ENCODE peak calls at places on chromosome 15, in four cellular contexts. M is CD8-positive, alpha-beta memory T cell; G is RWPE1; P is breast epithelium. E is an unnamed sample.

GRCh38 chr15:52652984-52653383 is 26.2 kb downstream of the ATOSA start:
- DNase-seq in P (no peak), M (no peak), G (no peak), E (no peak)

GRCh38 chr15:52658955-52659354 is 20.2 kb downstream of the ATOSA start:
- DNase-seq in G (no peak), M (peak; percentile 23), P (no peak), E (no peak)

GRCh38 chr15:69951511-69952209 is 146.1 kb downstream of the TLE3 start:
- DNase-seq in P (no peak), G (peak; percentile 20), M (no peak), E (no peak)

GRCh38 chr15:98779463-98780071 is 131.2 kb downstream of the IGF1R start:
- DNase-seq in M (peak; percentile 45), P (peak; percentile 83), G (peak; percentile 74), E (peak; percentile 67)

GRCh38 chr15:35705030-35705884 is 159.3 kb upstream of the DPH6 start:
- DNase-seq in G (no peak), P (no peak), M (no peak), E (no peak)

GRCh38 chr15:49163678-49164077 is 6.4 kb upstream of the GALK2 start:
- DNase-seq in M (no peak), P (no peak), G (peak; percentile 43), E (no peak)

GRCh38 chr15:41735033-41735432 is 39.3 kb upstream of the MAPKBP1 start:
- DNase-seq in P (no peak), M (no peak), G (no peak), E (no peak)

GRCh38 chr15:93308026-93308670 is 219.1 kb upstream of the RGMA start:
- DNase-seq in P (no peak), M (no peak), G (no peak), E (no peak)

GRCh38 chr15:40909662-40910625 is 15.7 kb downstream of the VPS18 start:
- DNase-seq in G (no peak), P (no peak), M (no peak), E (no peak)

GRCh38 chr15:33584797-33585196 is 274.0 kb downstream of the RYR3 start:
- DNase-seq in M (no peak), G (peak; percentile 71), P (no peak), E (no peak)

GRCh38 chr15:85879334-85880163 is 84.8 kb upstream of the KLHL25 start:
- DNase-seq in M (no peak), G (no peak), P (no peak), E (no peak)

GRCh38 chr15:37100109-37100873 is at the start of gene MEIS2:
- DNase-seq in G (peak; percentile 87), P (peak; percentile 84), M (peak; percentile 31), E (peak; percentile 86)

GRCh38 chr15:93997071-93997658 is 234.2 kb upstream of the MCTP2 start:
- DNase-seq in P (no peak), G (peak; percentile 43), M (no peak), E (no peak)

GRCh38 chr15:28086175-28086703 is 12.9 kb downstream of the OCA2 start:
- DNase-seq in G (peak; percentile 67), M (peak; percentile 41), P (no peak), E (no peak)

GRCh38 chr15:69723404-69724097 is 270.9 kb downstream of the RPLP1 start:
- DNase-seq in M (no peak), G (no peak), P (no peak), E (no peak)

GRCh38 chr15:74391604-74392401 is 24.4 kb upstream of the CYP11A1 start:
- DNase-seq in P (no peak), M (no peak), G (no peak), E (no peak)

GRCh38 chr15:101000271-101000681 is 81.1 kb downstream of the LRRK1 start:
- DNase-seq in G (no peak), P (no peak), M (no peak), E (no peak)

GRCh38 chr15:74173545-74174215 is at the start of gene ISLR:
- DNase-seq in M (no peak), P (no peak), G (no peak), E (no peak)

GRCh38 chr15:81981888-81982287 is 63.9 kb downstream of the MEX3B start:
- DNase-seq in P (no peak), M (no peak), G (no peak), E (no peak)

GRCh38 chr15:70093070-70093469 is 4.6 kb downstream of the TLE3 start:
- DNase-seq in G (no peak), P (no peak), M (no peak), E (no peak)

GRCh38 chr15:77336006-77336405 is 83.9 kb downstream of the PEAK1 start:
- DNase-seq in M (no peak), G (no peak), P (no peak), E (no peak)

GRCh38 chr15:84402856-84403608 is 167.5 kb downstream of the GOLGA6L4 start:
- DNase-seq in P (no peak), G (no peak), M (no peak), E (no peak)

GRCh38 chr15:64637412-64637811 is 138.0 kb downstream of the RBPMS2 start:
- DNase-seq in P (no peak), G (no peak), M (no peak), E (no peak)

GRCh38 chr15:27855137-27855536 is 244.0 kb downstream of the OCA2 start:
- DNase-seq in P (no peak), M (no peak), G (no peak), E (no peak)

GRCh38 chr15:80523746-80524145 is 119.6 kb downstream of the ARNT2 start:
- DNase-seq in M (no peak), P (no peak), G (no peak), E (no peak)

GRCh38 chr15:97791824-97792792 is 168.4 kb upstream of the ARRDC4 start:
- DNase-seq in M (no peak), P (no peak), G (no peak), E (no peak)

GRCh38 chr15:65532738-65533051 is 2.4 kb downstream of the HACD3 start:
- DNase-seq in G (peak; percentile 57), P (no peak), M (no peak), E (no peak)

GRCh38 chr15:38427380-38427779 is 26.5 kb upstream of the FAM98B start:
- DNase-seq in M (no peak), G (no peak), P (no peak), E (no peak)

GRCh38 chr15:99440029-99440428 is 125.8 kb upstream of the MEF2A start:
- DNase-seq in M (no peak), G (no peak), P (no peak), E (no peak)

GRCh38 chr15:90405208-90405607 is 17.2 kb downstream of the IQGAP1 start:
- DNase-seq in P (no peak), G (no peak), M (no peak), E (no peak)
- H3K27ac ChIP-seq in P (peak overlapping the region; percentile 10), G (no peak overlapping the region), M (no peak overlapping the region), E (no peak overlapping the region)

GRCh38 chr15:71294636-71295241 is 179.5 kb downstream of the THSD4 start:
- DNase-seq in G (peak; percentile 90), P (no peak), M (no peak), E (no peak)

GRCh38 chr15:71291723-71292122 is 176.5 kb downstream of the THSD4 start:
- DNase-seq in M (peak; percentile 11), P (no peak), G (no peak), E (no peak)

GRCh38 chr15:71295242-71296031 is 180.2 kb downstream of the THSD4 start:
- DNase-seq in M (no peak), P (no peak), G (peak; percentile 93), E (no peak)

GRCh38 chr15:71294251-71294635 is 179.0 kb downstream of the THSD4 start:
- DNase-seq in M (no peak), P (no peak), G (no peak), E (no peak)

DNA sequence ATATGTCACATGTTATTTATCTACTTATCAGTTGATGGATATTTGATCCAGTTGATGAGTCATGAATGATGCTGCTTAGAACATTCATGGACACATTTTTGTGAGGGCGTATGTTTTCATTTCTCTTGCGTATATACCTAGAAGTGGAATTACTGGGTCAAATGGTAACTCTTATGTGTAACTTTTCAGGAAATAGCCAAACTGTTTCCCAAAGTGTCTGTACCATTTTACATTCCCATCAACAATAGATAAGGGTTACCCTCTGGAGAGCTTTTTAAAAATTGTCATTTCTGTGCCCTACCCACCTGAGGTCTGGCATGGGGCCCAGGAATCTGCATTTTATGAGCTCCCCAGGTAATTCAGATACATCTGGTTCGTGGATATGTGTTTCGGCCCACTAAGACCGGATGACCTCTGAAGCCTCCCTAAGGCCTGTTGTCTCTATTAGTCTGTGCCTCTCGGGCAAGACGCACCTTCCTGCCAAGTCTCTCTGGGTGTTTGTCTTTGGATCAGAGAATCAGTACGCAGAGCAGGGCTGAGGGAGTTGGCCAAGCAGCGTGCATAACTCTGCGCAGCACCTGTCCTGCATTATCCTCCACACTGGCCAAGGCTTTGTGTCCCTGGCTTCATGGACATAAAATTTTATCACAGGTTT is 180.9 kb downstream of the THSD4 start:
- DNase-seq in P (no peak), M (no peak), G (peak; percentile 71), E (no peak)
- H3K27ac ChIP-seq in P (peak overlapping the region; percentile 68), M (no peak overlapping the region), G (peak overlapping the region; percentile 88), E (no peak overlapping the region)

GRCh38 chr15:76327191-76328105 is 9.1 kb upstream of the ISL2 start:
- DNase-seq in M (no peak), G (peak; percentile 21), P (no peak), E (no peak)

GRCh38 chr15:76328962-76329361 is 7.6 kb upstream of the ISL2 start:
- DNase-seq in P (no peak), G (peak; percentile 28), M (no peak), E (no peak)

GRCh38 chr15:76325704-76326103 is 10.9 kb upstream of the ISL2 start:
- DNase-seq in M (no peak), G (no peak), P (no peak), E (no peak)

GRCh38 chr15:76330281-76330680 is 6.3 kb upstream of the ISL2 start:
- DNase-seq in M (no peak), P (no peak), G (peak; percentile 60), E (no peak)

DNA sequence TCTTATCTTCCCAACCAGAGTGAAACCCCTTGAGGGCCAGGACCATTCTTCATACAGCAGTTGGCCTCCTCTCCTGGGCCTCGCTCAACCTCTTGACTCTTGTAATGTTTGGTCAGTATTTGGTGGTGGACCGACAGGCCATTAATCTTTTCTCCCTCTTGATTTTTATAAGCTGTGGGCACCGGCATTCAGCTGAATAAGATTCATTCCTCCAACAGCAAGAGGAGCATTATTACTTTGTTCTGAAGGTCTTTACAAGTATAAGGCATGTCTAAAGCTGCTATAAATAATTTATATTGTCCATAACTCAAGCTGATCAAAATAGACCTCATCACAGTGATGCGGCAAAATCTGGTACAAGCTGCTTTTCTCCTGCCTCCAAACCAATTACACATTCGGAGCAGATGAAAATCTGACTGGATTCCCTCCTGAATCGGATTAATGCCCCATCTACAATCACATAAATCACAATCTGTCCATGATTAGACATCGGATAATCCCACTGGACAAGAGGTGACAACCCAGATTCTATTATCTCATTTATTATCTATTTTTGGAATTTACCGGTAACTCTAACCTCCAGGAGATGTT is 8.4 kb upstream of the ISL2 start:
- DNase-seq in M (no peak), G (no peak), P (no peak), E (no peak)
- H3K27ac ChIP-seq in M (no peak overlapping the region), G (no peak overlapping the region), P (no peak overlapping the region), E (no peak overlapping the region)

GRCh38 chr15:51193526-51193925 is 98.8 kb upstream of the TNFAIP8L3 start:
- DNase-seq in P (no peak), G (no peak), M (no peak), E (no peak)

GRCh38 chr15:51190424-51191068 is 95.8 kb upstream of the TNFAIP8L3 start:
- DNase-seq in G (no peak), M (no peak), P (no peak), E (no peak)

GRCh38 chr15:51191072-51191665 is 96.5 kb upstream of the TNFAIP8L3 start:
- DNase-seq in G (no peak), M (no peak), P (no peak), E (no peak)

GRCh38 chr15:51192560-51193280 is 98.0 kb upstream of the TNFAIP8L3 start:
- DNase-seq in M (peak; percentile 13), P (peak; percentile 83), G (peak; percentile 76), E (peak; percentile 7)

GRCh38 chr15:51191766-51192165 is 97.1 kb upstream of the TNFAIP8L3 start:
- DNase-seq in M (no peak), G (peak; percentile 29), P (no peak), E (no peak)
- H3K27ac ChIP-seq in M (no peak overlapping the region), G (no peak overlapping the region), P (peak overlapping the region; percentile 68), E (no peak overlapping the region)

E was measured in caudate nucleus.